ENCODE peak calls at places on chromosomes 5 and 9, in four cellular contexts. J is HepG2, Y is GM12878, T is K562. E is an unnamed sample.

GRCh38 chr9:133246507-133247390 is 28.3 kb downstream of the ABO start:
- DNase-seq in J (no peak), Y (no peak), T (no peak), E (no peak)

GRCh38 chr9:121840838-121841760 is 189.7 kb downstream of the DAB2IP start:
- DNase-seq in J (no peak), Y (no peak), T (no peak), E (no peak)

GRCh38 chr5:76819851-76820280 is 1.0 kb downstream of the F2RL1 start:
- DNase-seq in J (no peak), Y (no peak), T (no peak), E (peak; percentile 26)

GRCh38 chr9:124218438-124219289 is 39.1 kb upstream of the NEK6 start:
- DNase-seq in J (peak; percentile 30), Y (peak; percentile 92), T (no peak), E (no peak)

GRCh38 chr9:20494035-20494434 is 128.3 kb downstream of the MLLT3 start:
- DNase-seq in J (no peak), Y (no peak), T (no peak), E (no peak)

GRCh38 chr5:120293796-120294195 is 170.3 kb upstream of the PRR16 start:
- DNase-seq in J (no peak), Y (no peak), T (no peak), E (no peak)

GRCh38 chr5:158531899-158532298 is 567.8 kb downstream of the EBF1 start:
- DNase-seq in J (no peak), Y (no peak), T (no peak), E (no peak)

GRCh38 chr9:98321269-98321668 is 65.8 kb upstream of the TBC1D2 start:
- DNase-seq in J (no peak), Y (no peak), T (no peak), E (no peak)

GRCh38 chr5:168530751-168531150 is 1.6 kb downstream of the FBLL1 start:
- DNase-seq in J (no peak), Y (no peak), T (no peak), E (no peak)

DNA sequence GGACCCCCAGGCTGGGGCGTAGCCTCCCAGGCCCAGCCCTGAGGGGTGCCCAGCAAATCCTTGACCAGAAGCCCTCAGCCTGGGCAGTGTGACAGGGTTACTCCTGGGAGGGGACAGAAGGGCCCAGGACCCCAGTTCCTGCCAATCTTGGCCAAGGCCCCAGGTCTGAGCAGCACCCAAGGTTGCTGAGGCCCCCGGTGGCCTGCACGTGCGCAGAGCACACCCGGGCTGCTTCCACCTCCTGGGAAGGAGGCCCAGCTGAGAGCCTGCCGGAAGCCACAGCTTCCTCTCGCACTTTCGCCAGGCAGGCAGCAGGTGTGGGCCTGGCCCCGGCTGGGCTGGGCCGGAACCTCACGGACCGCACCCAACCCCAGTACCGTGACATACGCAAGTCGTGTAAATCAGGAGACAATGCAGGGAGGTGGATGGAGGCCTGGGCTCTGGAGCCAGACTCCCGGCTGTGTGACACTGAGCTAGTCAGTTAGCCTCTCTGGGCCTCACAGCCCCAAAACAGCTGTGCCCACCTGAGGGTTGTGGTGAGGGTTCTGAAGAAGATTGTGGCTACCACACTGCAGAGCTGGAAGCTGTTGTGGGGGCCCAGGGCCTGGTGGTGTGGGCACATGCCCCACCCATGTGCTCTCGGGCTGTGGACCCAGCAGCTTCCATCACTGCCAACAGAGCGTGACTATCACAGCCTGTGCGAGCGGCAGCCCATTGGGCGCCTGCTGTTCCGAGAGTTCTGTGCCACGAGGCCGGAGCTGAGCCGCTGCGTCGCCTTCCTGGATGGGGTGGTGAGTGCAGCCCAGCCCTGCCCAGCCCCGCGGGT is 5.1 kb downstream of the GRK6 start:
- DNase-seq in J (no peak), Y (peak; percentile 77), T (no peak), E (no peak)
- TF ChIP-seq ATF3 in J (no peak), Y (no peak), T (no peak), E (no peak)

GRCh38 chr9:134485653-134486052 is 155.9 kb upstream of the COL5A1 start:
- DNase-seq in J (no peak), Y (peak; percentile 11), T (no peak), E (no peak)
- TF ChIP-seq NR2C2 in J (no peak), Y (no peak), T (no peak), E (no peak)

DNA sequence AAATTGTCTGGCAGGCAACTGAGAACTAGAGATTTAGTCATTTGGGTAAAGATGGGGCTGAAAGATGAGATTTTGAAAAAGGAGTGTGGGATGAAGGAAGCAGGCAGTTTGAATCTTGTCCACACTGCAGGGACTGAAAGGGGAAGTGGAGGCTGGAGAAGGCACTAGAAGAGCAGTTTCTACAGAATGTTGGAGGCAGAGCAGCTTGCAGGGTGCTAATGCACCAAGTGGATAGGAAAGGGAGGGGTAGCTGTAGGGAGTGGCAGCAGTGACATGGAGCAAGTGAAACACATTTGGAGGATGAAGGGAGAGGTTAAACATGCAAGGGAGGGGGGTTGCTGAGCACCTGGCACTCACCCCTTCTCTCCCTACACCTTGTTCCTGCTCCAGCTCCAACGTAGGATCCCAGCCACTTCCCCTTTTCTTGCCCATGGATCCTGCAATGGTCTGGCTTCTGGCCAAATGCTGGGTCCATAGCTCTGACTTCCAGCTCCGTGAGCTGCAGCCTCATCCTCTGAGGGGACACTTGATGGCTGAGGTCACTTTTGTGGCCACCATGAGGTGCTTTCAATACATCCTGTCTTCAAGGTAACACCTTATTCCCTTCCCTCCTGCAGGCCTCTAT is 30.0 kb upstream of the FGD3 start:
- DNase-seq in J (no peak), Y (no peak), T (no peak), E (no peak)
- TF ChIP-seq ATF3 in J (no peak), Y (no peak), T (no peak), E (no peak)

GRCh38 chr5:1004598-1005361 is 3.8 kb upstream of the NKD2 start:
- DNase-seq in J (no peak), Y (no peak), T (peak; percentile 85), E (peak; percentile 59)
- TF ChIP-seq NR2C2 in J (no peak), Y (no peak), T (peak; percentile 92), E (no peak)

GRCh38 chr9:131809941-131810344 is 70.1 kb upstream of the RAPGEF1 start:
- DNase-seq in J (no peak), Y (no peak), T (no peak), E (no peak)
- TF ChIP-seq ATF3 in J (no peak), Y (no peak), T (no peak), E (no peak)

GRCh38 chr5:141618030-141618803 is 583 bp downstream of the DIAPH1 start:
- DNase-seq in J (peak; percentile 63), Y (no peak), T (peak; percentile 68), E (peak; percentile 59)

GRCh38 chr5:141615991-141616715 is 2.6 kb downstream of the DIAPH1 start:
- DNase-seq in J (no peak), Y (no peak), T (no peak), E (no peak)

GRCh38 chr5:141618804-141619554 is at the start of gene DIAPH1:
- DNase-seq in J (peak; percentile 92), Y (peak; percentile 91), T (peak; percentile 95), E (peak; percentile 97)

GRCh38 chr5:141617128-141617527 is 1.7 kb downstream of the DIAPH1 start:
- DNase-seq in J (no peak), Y (no peak), T (peak; percentile 64), E (no peak)

DNA sequence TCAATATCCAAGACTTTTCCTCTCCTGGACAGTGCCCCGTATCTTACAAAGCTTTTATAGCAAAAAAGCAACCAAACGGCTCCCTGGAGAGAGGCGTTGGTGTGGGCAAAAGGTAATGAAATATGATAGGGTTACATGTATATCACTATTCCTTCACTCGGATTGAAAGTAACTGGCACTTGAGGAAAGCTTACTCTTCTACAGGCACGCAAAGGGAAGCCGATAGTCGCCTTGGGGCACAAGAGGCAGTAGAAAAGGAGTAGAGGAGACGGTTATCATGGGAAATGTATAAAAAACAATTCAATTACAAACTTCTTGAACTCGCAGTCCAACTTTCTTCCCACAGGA is 1.1 kb downstream of the DIAPH1 start:
- DNase-seq in J (no peak), Y (no peak), T (no peak), E (no peak)
- TF ChIP-seq NR2C2 in J (no peak), Y (no peak), T (no peak), E (no peak)

GRCh38 chr5:39253211-39253610 is 33.8 kb upstream of the FYB1 start:
- DNase-seq in J (no peak), Y (no peak), T (no peak), E (no peak)

GRCh38 chr5:39260095-39260494 is 40.7 kb upstream of the FYB1 start:
- DNase-seq in J (no peak), Y (no peak), T (no peak), E (no peak)

GRCh38 chr5:39257554-39257953 is 38.2 kb upstream of the FYB1 start:
- DNase-seq in J (peak; percentile 27), Y (no peak), T (no peak), E (no peak)

GRCh38 chr5:39256472-39256871 is 37.1 kb upstream of the FYB1 start:
- DNase-seq in J (no peak), Y (peak; percentile 56), T (no peak), E (no peak)

DNA sequence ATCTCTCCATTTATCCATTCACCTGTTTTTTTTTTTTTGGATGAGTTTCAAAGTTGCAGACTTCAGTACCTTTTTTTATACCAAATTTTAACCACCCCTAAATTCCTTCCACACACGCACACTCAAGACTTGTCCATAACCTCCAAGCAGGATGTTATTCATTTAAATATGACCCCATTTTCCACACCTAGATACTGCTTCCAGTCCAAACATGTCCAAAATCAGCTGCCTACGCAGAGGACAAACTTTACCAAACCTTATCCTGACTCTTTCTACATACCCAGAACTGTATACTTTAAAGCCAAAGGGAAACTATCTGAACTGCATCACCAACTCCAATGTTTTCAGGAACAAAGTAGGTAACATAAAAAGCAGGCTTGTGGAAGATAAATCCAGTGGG is 36.0 kb upstream of the FYB1 start:
- DNase-seq in J (no peak), Y (no peak), T (no peak), E (no peak)
- TF ChIP-seq ATF3 in J (no peak), Y (no peak), T (no peak), E (no peak)

DNA sequence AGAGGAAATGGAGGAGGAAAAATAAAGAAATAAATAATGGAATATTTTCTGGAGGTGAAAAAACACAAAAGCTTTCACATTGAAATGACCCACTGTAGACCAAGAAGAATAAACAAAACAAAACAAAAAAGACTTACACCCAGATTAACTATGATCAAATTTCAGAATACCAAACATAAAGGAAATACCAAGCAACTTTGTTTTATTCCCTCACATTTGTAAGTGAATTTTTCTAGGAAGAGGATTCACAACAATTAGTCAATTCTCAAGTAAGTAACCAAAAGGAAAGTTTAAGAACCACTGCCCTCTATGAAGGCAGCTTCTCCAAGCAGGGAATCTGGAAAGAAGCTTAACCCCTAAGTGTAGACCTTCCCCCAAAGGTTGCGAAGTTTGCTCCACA is 29.6 kb upstream of the B4GALT1 start:
- DNase-seq in J (no peak), Y (no peak), T (no peak), E (no peak)
- TF ChIP-seq NR2C2 in J (no peak), Y (no peak), T (no peak), E (no peak)

DNA sequence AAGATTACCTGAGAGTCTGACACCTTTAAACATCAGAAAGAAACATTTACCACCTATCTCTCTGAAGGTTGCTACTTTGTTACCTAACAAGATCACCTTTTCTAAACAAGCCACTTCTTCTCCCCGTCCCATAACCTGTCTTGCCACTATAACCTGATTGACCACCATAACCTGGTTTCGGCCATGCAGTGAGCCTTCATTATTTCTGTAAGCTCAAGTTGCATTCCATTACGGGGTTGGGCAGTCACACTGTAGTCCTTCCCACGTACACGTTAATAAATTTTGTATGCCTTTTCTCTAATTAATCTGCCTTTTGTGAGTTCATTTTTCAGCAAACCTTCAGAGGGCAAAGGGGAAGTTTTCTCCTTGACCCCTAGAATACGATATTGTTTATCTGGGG is 28.0 kb upstream of the CCNG1 start:
- DNase-seq in J (no peak), Y (no peak), T (no peak), E (no peak)
- TF ChIP-seq ATF3 in J (no peak), Y (no peak), T (no peak), E (no peak)

E was measured in WTC11.